ENCODE peak calls at places on chromosome 1, in four cellular contexts. T is tibial nerve; S is transverse colon; W is CD8-positive, alpha-beta T cell. L is an unnamed sample.

GRCh38 chr1:201028473-201028889 is 5.0 kb upstream of the KIF21B start:
- DNase-seq in T (no peak), S (peak; percentile 79), W (no peak), L (peak; percentile 51)

GRCh38 chr1:108107658-108108057 is 92.5 kb downstream of the SLC25A24 start:
- DNase-seq in T (no peak), S (no peak), W (no peak), L (no peak)

GRCh38 chr1:47031059-47031458 is 7.6 kb downstream of the CYP4X1 start:
- DNase-seq in T (no peak), S (no peak), W (no peak), L (peak; percentile 41)

GRCh38 chr1:154534263-154534844 is 24.1 kb downstream of the UBE2Q1 start:
- DNase-seq in T (no peak), S (peak; percentile 54), W (no peak), L (no peak)

GRCh38 chr1:209742409-209743144 is 13.3 kb upstream of the TRAF3IP3 start:
- DNase-seq in T (no peak), S (no peak), W (no peak), L (no peak)

GRCh38 chr1:11784993-11785769 is 20.6 kb downstream of the MTHFR start:
- DNase-seq in T (no peak), S (peak; percentile 77), W (peak; percentile 40), L (peak; percentile 75)

GRCh38 chr1:41683681-41684500 is 199.4 kb upstream of the EDN2 start:
- DNase-seq in T (no peak), S (no peak), W (peak; percentile 34), L (no peak)

GRCh38 chr1:234848972-234849641 is 239.1 kb upstream of the IRF2BP2 start:
- DNase-seq in T (no peak), S (no peak), W (no peak), L (no peak)

GRCh38 chr1:39098569-39099250 is 72.6 kb downstream of the NDUFS5 start:
- DNase-seq in T (no peak), S (peak; percentile 56), W (peak; percentile 54), L (peak; percentile 72)

GRCh38 chr1:64470670-64471217 is 815 bp downstream of the CACHD1 start:
- DNase-seq in T (no peak), S (peak; percentile 15), W (no peak), L (no peak)

GRCh38 chr1:64471218-64471719 is 1.3 kb downstream of the CACHD1 start:
- DNase-seq in T (no peak), S (peak; percentile 20), W (no peak), L (peak; percentile 47)

GRCh38 chr1:64469614-64469976 is 334 bp upstream of the CACHD1 start:
- DNase-seq in T (no peak), S (no peak), W (no peak), L (no peak)

GRCh38 chr1:64469977-64470669 is at the start of gene CACHD1:
- DNase-seq in T (peak; percentile 42), S (peak; percentile 63), W (peak; percentile 46), L (peak; percentile 79)

DNA sequence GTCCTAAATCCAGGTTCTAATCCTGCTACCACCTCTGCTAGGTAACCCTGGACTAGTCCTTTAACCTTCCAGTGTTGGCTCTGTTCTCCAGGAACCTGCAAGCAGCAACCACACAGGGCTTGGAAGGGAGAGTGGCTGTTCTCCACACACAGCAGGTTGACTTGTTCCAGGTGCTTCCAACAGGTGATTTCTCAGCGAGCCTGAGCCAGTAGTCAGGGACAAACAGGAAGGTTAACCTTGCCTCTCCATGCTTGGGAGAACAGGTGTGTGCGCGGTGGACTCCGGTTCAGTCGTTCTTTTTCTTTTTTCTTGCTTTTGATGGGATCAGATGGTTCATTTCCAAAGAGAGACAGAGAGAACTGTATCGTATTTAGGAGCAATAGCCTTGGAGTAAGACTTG is 808 bp upstream of the CACHD1 start:
- DNase-seq in T (no peak), S (no peak), W (no peak), L (no peak)
- H3K4me3 ChIP-seq in T (no peak overlapping the region), S (no peak overlapping the region), W (peak overlapping the region; percentile 65), L (no peak overlapping the region)

DNA sequence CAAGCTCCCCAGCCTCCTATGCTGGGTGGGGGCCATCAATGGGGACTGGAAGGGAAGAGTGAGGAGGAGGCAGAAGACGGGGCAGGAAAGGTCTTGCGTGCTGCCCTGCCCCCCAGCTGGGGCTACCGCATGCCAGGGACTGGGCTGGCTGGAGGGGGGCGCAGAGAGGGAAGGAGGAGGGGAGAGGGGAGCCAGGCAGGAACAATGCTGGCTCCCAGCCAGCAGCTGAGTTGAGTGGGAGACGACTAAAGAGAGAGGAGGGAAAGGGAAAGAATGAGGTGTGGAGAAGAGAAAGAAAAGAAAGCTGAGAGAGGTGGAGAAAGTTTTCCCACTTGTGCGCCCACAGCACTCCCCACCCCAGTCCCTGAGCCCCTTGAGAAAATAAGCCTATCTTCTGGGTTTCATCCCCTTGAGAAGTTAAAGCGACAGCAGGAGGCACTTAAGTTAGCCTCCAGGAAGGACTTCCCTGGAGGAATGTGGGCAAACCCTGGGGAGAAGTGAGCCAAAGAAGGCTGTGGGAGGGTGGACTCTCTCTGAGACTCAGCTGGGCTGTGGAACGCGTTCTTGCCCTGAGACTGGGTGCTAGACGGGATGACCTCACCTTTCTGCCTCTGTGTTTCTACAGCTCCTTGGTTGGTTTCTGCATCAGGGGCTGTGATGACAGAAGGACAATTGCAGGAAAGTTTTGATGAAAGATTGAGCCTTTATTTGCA is 12.9 kb upstream of the NES start:
- DNase-seq in T (no peak), S (no peak), W (no peak), L (no peak)
- TF ChIP-seq CTCF in T (no peak), S (no peak), W (no peak), L (no peak)

GRCh38 chr1:193068013-193068412 is 8.6 kb downstream of the RO60 start:
- DNase-seq in T (no peak), S (no peak), W (no peak), L (no peak)
- H3K36me3 ChIP-seq in T (peaks cover 11% of the 10 kb centered on the region), S (peaks cover under 1% of the 10 kb centered on the region), W (no peaks in the 10 kb centered on the region), L (peaks cover 6% of the 10 kb centered on the region)

DNA sequence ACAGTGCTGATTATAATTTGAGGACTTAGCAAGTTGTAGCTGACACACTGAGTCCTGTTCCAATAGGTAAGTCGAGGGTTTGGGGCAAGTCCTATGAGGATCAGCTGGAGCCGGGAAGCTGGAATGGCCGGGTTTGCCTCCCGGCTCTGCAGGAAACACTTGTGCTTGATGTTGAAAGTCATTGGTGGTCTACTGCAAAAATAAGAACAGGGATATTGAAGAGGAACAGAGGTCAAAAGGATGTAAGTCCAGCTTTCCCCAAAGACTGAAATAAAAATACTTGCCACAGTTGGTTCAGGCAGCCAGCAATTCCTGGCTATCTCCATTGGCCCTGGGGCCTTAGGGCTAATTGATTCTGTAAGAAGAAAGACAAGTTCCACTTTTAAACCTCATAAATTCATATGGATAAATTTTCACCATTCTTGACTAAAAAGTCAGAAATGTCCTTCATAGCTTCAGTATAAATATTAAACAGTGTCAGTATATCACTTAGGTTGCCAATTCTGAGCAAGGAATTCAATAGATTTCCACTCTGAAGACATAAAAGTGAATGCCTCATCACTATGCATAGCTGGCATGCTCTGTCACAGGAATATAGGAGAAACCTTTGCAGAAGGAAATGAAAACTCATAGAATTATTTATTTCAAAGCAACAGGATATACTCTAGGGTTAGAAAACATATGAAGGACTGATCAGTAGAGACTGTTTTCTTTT is 165.2 kb downstream of the AK5 start:
- DNase-seq in T (no peak), S (no peak), W (no peak), L (no peak)
- H3K4me3 ChIP-seq in T (no peak overlapping the region), S (no peak overlapping the region), W (no peak overlapping the region), L (no peak overlapping the region)

GRCh38 chr1:236605030-236605806 is 902 bp upstream of the HEATR1 start:
- DNase-seq in T (no peak), S (no peak), W (no peak), L (no peak)

GRCh38 chr1:236608930-236609726 is 4.8 kb upstream of the HEATR1 start:
- DNase-seq in T (no peak), S (peak; percentile 40), W (no peak), L (peak; percentile 41)

GRCh38 chr1:236602171-236602570 is 2.1 kb downstream of the HEATR1 start:
- DNase-seq in T (no peak), S (no peak), W (no peak), L (no peak)

GRCh38 chr1:236603896-236604217 is 459 bp downstream of the HEATR1 start:
- DNase-seq in T (no peak), S (no peak), W (peak; percentile 13), L (no peak)

GRCh38 chr1:236604218-236605029 is at the start of gene HEATR1:
- DNase-seq in T (peak; percentile 76), S (peak; percentile 94), W (peak; percentile 86), L (peak; percentile 93)
- TF ChIP-seq CTCF in T (no peak), S (no peak), W (no peak), L (no peak)

GRCh38 chr1:109777436-109777835 is 13.7 kb upstream of the EPS8L3 start:
- DNase-seq in T (no peak), S (peak; percentile 6), W (no peak), L (no peak)
- H3K36me3 ChIP-seq in T (no peaks in the 10 kb centered on the region), S (no peaks in the 10 kb centered on the region), W (no peaks in the 10 kb centered on the region), L (no peaks in the 10 kb centered on the region)